ENCODE peak calls at places on chromosomes 12 and 14, in ten cellular contexts. One of them, this sample, is unnamed.

GRCh38 chr12:118061011-118061875 is at the start of gene WSB2:
- DNase-seq in NCI-H2029 treated with DMSO at 0.1 percent for 48 hours: no peak
- DNase-seq in ELF-1: peak; percentile 14
- DNase-seq in naive B cell: peak; percentile 53
- DNase-seq in Peyer's patch: peak; percentile 70
- DNase-seq in neural crest cell: peak; percentile 25
- DNase-seq in Calu3: peak; percentile 78
- DNase-seq in HT1080: no peak
- DNase-seq in psoas muscle: peak; percentile 83
- DNase-seq in progenitor cell of endocrine pancreas: peak; percentile 20
- DNase-seq in this sample: peak; percentile 52

GRCh38 chr14:56065621-56066295 is 52.5 kb upstream of the PELI2 start:
- DNase-seq in Peyer's patch: no peak
- DNase-seq in progenitor cell of endocrine pancreas: no peak
- DNase-seq in naive B cell: no peak
- DNase-seq in NCI-H2029 treated with DMSO at 0.1 percent for 48 hours: no peak
- DNase-seq in neural crest cell: no peak
- DNase-seq in ELF-1: no peak
- DNase-seq in Calu3: peak; percentile 5
- DNase-seq in HT1080: no peak
- DNase-seq in psoas muscle: no peak
- DNase-seq in this sample: no peak

GRCh38 chr12:104462931-104463339 is 6.2 kb downstream of the CHST11 start:
- DNase-seq in Peyer's patch: peak; percentile 57
- DNase-seq in neural crest cell: no peak
- DNase-seq in naive B cell: peak; percentile 71
- DNase-seq in NCI-H2029 treated with DMSO at 0.1 percent for 48 hours: no peak
- DNase-seq in progenitor cell of endocrine pancreas: no peak
- DNase-seq in HT1080: peak; percentile 30
- DNase-seq in ELF-1: no peak
- DNase-seq in psoas muscle: no peak
- DNase-seq in Calu3: no peak
- DNase-seq in this sample: no peak

GRCh38 chr14:41957459-41957858 is 350.8 kb downstream of the LRFN5 start:
- DNase-seq in Peyer's patch: no peak
- DNase-seq in Calu3: no peak
- DNase-seq in naive B cell: no peak
- DNase-seq in HT1080: no peak
- DNase-seq in NCI-H2029 treated with DMSO at 0.1 percent for 48 hours: no peak
- DNase-seq in ELF-1: no peak
- DNase-seq in progenitor cell of endocrine pancreas: no peak
- DNase-seq in neural crest cell: no peak
- DNase-seq in psoas muscle: no peak
- DNase-seq in this sample: no peak

GRCh38 chr12:132308311-132309161 is 20.9 kb downstream of the GALNT9 start:
- DNase-seq in Peyer's patch: no peak
- DNase-seq in NCI-H2029 treated with DMSO at 0.1 percent for 48 hours: no peak
- DNase-seq in naive B cell: no peak
- DNase-seq in psoas muscle: peak; percentile 12
- DNase-seq in Calu3: no peak
- DNase-seq in ELF-1: no peak
- DNase-seq in HT1080: no peak
- DNase-seq in neural crest cell: no peak
- DNase-seq in progenitor cell of endocrine pancreas: no peak
- DNase-seq in this sample: no peak

GRCh38 chr12:46221255-46222128 is 47.4 kb downstream of the SLC38A1 start:
- DNase-seq in ELF-1: no peak
- DNase-seq in neural crest cell: no peak
- DNase-seq in progenitor cell of endocrine pancreas: no peak
- DNase-seq in Peyer's patch: no peak
- DNase-seq in psoas muscle: no peak
- DNase-seq in naive B cell: no peak
- DNase-seq in Calu3: no peak
- DNase-seq in HT1080: no peak
- DNase-seq in NCI-H2029 treated with DMSO at 0.1 percent for 48 hours: no peak
- DNase-seq in this sample: no peak

GRCh38 chr14:101417434-101417833 is 143.9 kb upstream of the DIO3 start:
- DNase-seq in Peyer's patch: no peak
- DNase-seq in Calu3: no peak
- DNase-seq in NCI-H2029 treated with DMSO at 0.1 percent for 48 hours: no peak
- DNase-seq in ELF-1: no peak
- DNase-seq in neural crest cell: no peak
- DNase-seq in psoas muscle: no peak
- DNase-seq in progenitor cell of endocrine pancreas: no peak
- DNase-seq in HT1080: no peak
- DNase-seq in naive B cell: no peak
- DNase-seq in this sample: no peak

GRCh38 chr14:94476018-94476417 is at the start of gene SERPINA9:
- DNase-seq in ELF-1: no peak
- DNase-seq in progenitor cell of endocrine pancreas: no peak
- DNase-seq in NCI-H2029 treated with DMSO at 0.1 percent for 48 hours: no peak
- DNase-seq in Calu3: no peak
- DNase-seq in psoas muscle: no peak
- DNase-seq in Peyer's patch: no peak
- DNase-seq in HT1080: no peak
- DNase-seq in neural crest cell: no peak
- DNase-seq in naive B cell: no peak
- DNase-seq in this sample: no peak

GRCh38 chr12:23084236-23084995 is 459.4 kb downstream of the ETNK1 start:
- DNase-seq in Peyer's patch: no peak
- DNase-seq in Calu3: peak; percentile 62
- DNase-seq in NCI-H2029 treated with DMSO at 0.1 percent for 48 hours: peak; percentile 18
- DNase-seq in psoas muscle: no peak
- DNase-seq in naive B cell: no peak
- DNase-seq in HT1080: peak; percentile 94
- DNase-seq in ELF-1: no peak
- DNase-seq in progenitor cell of endocrine pancreas: no peak
- DNase-seq in neural crest cell: no peak
- DNase-seq in this sample: no peak

GRCh38 chr12:131386167-131386521 is 324.7 kb upstream of the SFSWAP start:
- DNase-seq in Peyer's patch: no peak
- DNase-seq in NCI-H2029 treated with DMSO at 0.1 percent for 48 hours: no peak
- DNase-seq in neural crest cell: no peak
- DNase-seq in HT1080: no peak
- DNase-seq in progenitor cell of endocrine pancreas: no peak
- DNase-seq in ELF-1: no peak
- DNase-seq in psoas muscle: no peak
- DNase-seq in Calu3: no peak
- DNase-seq in naive B cell: no peak
- DNase-seq in this sample: no peak

GRCh38 chr12:82329508-82329907 is 28.7 kb downstream of the CCDC59 start:
- DNase-seq in HT1080: no peak
- DNase-seq in NCI-H2029 treated with DMSO at 0.1 percent for 48 hours: peak; percentile 56
- DNase-seq in psoas muscle: no peak
- DNase-seq in Calu3: no peak
- DNase-seq in Peyer's patch: no peak
- DNase-seq in naive B cell: no peak
- DNase-seq in progenitor cell of endocrine pancreas: no peak
- DNase-seq in neural crest cell: no peak
- DNase-seq in ELF-1: no peak
- DNase-seq in this sample: no peak

GRCh38 chr12:93902736-93903562 is 225.8 kb downstream of the CRADD start:
- DNase-seq in psoas muscle: no peak
- DNase-seq in Calu3: peak; percentile 6
- DNase-seq in HT1080: no peak
- DNase-seq in Peyer's patch: no peak
- DNase-seq in neural crest cell: no peak
- DNase-seq in ELF-1: no peak
- DNase-seq in NCI-H2029 treated with DMSO at 0.1 percent for 48 hours: no peak
- DNase-seq in progenitor cell of endocrine pancreas: no peak
- DNase-seq in naive B cell: no peak
- DNase-seq in this sample: no peak

GRCh38 chr14:70116278-70116677 is 72.5 kb downstream of the SLC8A3 start:
- DNase-seq in NCI-H2029 treated with DMSO at 0.1 percent for 48 hours: no peak
- DNase-seq in psoas muscle: no peak
- DNase-seq in Calu3: no peak
- DNase-seq in ELF-1: no peak
- DNase-seq in naive B cell: no peak
- DNase-seq in neural crest cell: no peak
- DNase-seq in Peyer's patch: no peak
- DNase-seq in progenitor cell of endocrine pancreas: no peak
- DNase-seq in HT1080: no peak
- DNase-seq in this sample: no peak

GRCh38 chr12:51846911-51847829 is 1.3 kb downstream of the FIGNL2 start:
- DNase-seq in HT1080: no peak
- DNase-seq in psoas muscle: peak; percentile 55
- DNase-seq in Calu3: peak; percentile 22
- DNase-seq in neural crest cell: peak; percentile 59
- DNase-seq in NCI-H2029 treated with DMSO at 0.1 percent for 48 hours: no peak
- DNase-seq in ELF-1: peak; percentile 82
- DNase-seq in Peyer's patch: peak; percentile 65
- DNase-seq in progenitor cell of endocrine pancreas: peak; percentile 55
- DNase-seq in naive B cell: peak; percentile 43
- DNase-seq in this sample: peak; percentile 60

GRCh38 chr14:75968461-75968860 is 13.3 kb downstream of the TGFB3 start:
- DNase-seq in naive B cell: no peak
- DNase-seq in HT1080: no peak
- DNase-seq in Calu3: no peak
- DNase-seq in progenitor cell of endocrine pancreas: no peak
- DNase-seq in NCI-H2029 treated with DMSO at 0.1 percent for 48 hours: no peak
- DNase-seq in psoas muscle: no peak
- DNase-seq in ELF-1: no peak
- DNase-seq in neural crest cell: no peak
- DNase-seq in Peyer's patch: no peak
- DNase-seq in this sample: no peak

GRCh38 chr12:126385785-126386184 is 1320.5 kb downstream of the AACS start:
- DNase-seq in progenitor cell of endocrine pancreas: no peak
- DNase-seq in HT1080: peak; percentile 77
- DNase-seq in Peyer's patch: no peak
- DNase-seq in psoas muscle: no peak
- DNase-seq in NCI-H2029 treated with DMSO at 0.1 percent for 48 hours: no peak
- DNase-seq in Calu3: no peak
- DNase-seq in neural crest cell: no peak
- DNase-seq in ELF-1: no peak
- DNase-seq in naive B cell: no peak
- DNase-seq in this sample: no peak

GRCh38 chr14:58747181-58747580 is 109.4 kb downstream of the DACT1 start:
- DNase-seq in progenitor cell of endocrine pancreas: no peak
- DNase-seq in HT1080: peak; percentile 39
- DNase-seq in Peyer's patch: no peak
- DNase-seq in ELF-1: no peak
- DNase-seq in NCI-H2029 treated with DMSO at 0.1 percent for 48 hours: no peak
- DNase-seq in naive B cell: no peak
- DNase-seq in neural crest cell: no peak
- DNase-seq in psoas muscle: peak; percentile 20
- DNase-seq in Calu3: no peak
- DNase-seq in this sample: no peak

GRCh38 chr12:46386360-46386867 is 13.8 kb upstream of the SLC38A2 start:
- DNase-seq in HT1080: peak; percentile 90
- DNase-seq in neural crest cell: no peak
- DNase-seq in progenitor cell of endocrine pancreas: no peak
- DNase-seq in psoas muscle: no peak
- DNase-seq in naive B cell: no peak
- DNase-seq in NCI-H2029 treated with DMSO at 0.1 percent for 48 hours: no peak
- DNase-seq in Peyer's patch: no peak
- DNase-seq in Calu3: no peak
- DNase-seq in ELF-1: no peak
- DNase-seq in this sample: no peak

GRCh38 chr14:94523265-94523664 is 14.0 kb upstream of the SERPINA12 start:
- DNase-seq in HT1080: no peak
- DNase-seq in ELF-1: no peak
- DNase-seq in neural crest cell: no peak
- DNase-seq in NCI-H2029 treated with DMSO at 0.1 percent for 48 hours: no peak
- DNase-seq in naive B cell: no peak
- DNase-seq in Peyer's patch: no peak
- DNase-seq in progenitor cell of endocrine pancreas: no peak
- DNase-seq in Calu3: no peak
- DNase-seq in psoas muscle: no peak
- DNase-seq in this sample: no peak

GRCh38 chr12:66900616-66901015 is 221.7 kb upstream of the GRIP1 start:
- DNase-seq in naive B cell: no peak
- DNase-seq in Calu3: no peak
- DNase-seq in progenitor cell of endocrine pancreas: no peak
- DNase-seq in neural crest cell: no peak
- DNase-seq in NCI-H2029 treated with DMSO at 0.1 percent for 48 hours: peak; percentile 76
- DNase-seq in Peyer's patch: no peak
- DNase-seq in psoas muscle: no peak
- DNase-seq in ELF-1: no peak
- DNase-seq in HT1080: no peak
- DNase-seq in this sample: no peak

GRCh38 chr12:79676579-79676978 is 14.2 kb downstream of the PAWR start:
- DNase-seq in naive B cell: no peak
- DNase-seq in NCI-H2029 treated with DMSO at 0.1 percent for 48 hours: no peak
- DNase-seq in ELF-1: no peak
- DNase-seq in HT1080: no peak
- DNase-seq in progenitor cell of endocrine pancreas: no peak
- DNase-seq in psoas muscle: no peak
- DNase-seq in neural crest cell: no peak
- DNase-seq in Peyer's patch: no peak
- DNase-seq in Calu3: no peak
- DNase-seq in this sample: no peak

GRCh38 chr14:65210118-65210826 is 108.0 kb upstream of the MAX start:
- DNase-seq in naive B cell: peak; percentile 68
- DNase-seq in ELF-1: no peak
- DNase-seq in Calu3: no peak
- DNase-seq in HT1080: peak; percentile 95
- DNase-seq in neural crest cell: no peak
- DNase-seq in NCI-H2029 treated with DMSO at 0.1 percent for 48 hours: no peak
- DNase-seq in Peyer's patch: peak; percentile 29
- DNase-seq in progenitor cell of endocrine pancreas: no peak
- DNase-seq in psoas muscle: no peak
- DNase-seq in this sample: no peak

GRCh38 chr14:104678346-104678745 is 11.1 kb upstream of the INF2 start:
- DNase-seq in naive B cell: no peak
- DNase-seq in neural crest cell: peak; percentile 41
- DNase-seq in progenitor cell of endocrine pancreas: no peak
- DNase-seq in Peyer's patch: peak; percentile 22
- DNase-seq in Calu3: peak; percentile 35
- DNase-seq in HT1080: no peak
- DNase-seq in NCI-H2029 treated with DMSO at 0.1 percent for 48 hours: no peak
- DNase-seq in psoas muscle: no peak
- DNase-seq in ELF-1: peak; percentile 62
- DNase-seq in this sample: no peak

GRCh38 chr14:74976264-74977113 is 21.1 kb upstream of the PGF start:
- DNase-seq in neural crest cell: no peak
- DNase-seq in Peyer's patch: no peak
- DNase-seq in NCI-H2029 treated with DMSO at 0.1 percent for 48 hours: no peak
- DNase-seq in naive B cell: no peak
- DNase-seq in Calu3: no peak
- DNase-seq in HT1080: no peak
- DNase-seq in psoas muscle: no peak
- DNase-seq in ELF-1: no peak
- DNase-seq in progenitor cell of endocrine pancreas: no peak
- DNase-seq in this sample: no peak

GRCh38 chr12:42143401-42144173 is 1.1 kb downstream of the GXYLT1 start:
- DNase-seq in NCI-H2029 treated with DMSO at 0.1 percent for 48 hours: no peak
- DNase-seq in naive B cell: no peak
- DNase-seq in neural crest cell: no peak
- DNase-seq in Peyer's patch: no peak
- DNase-seq in Calu3: no peak
- DNase-seq in ELF-1: peak; percentile 11
- DNase-seq in progenitor cell of endocrine pancreas: no peak
- DNase-seq in psoas muscle: no peak
- DNase-seq in HT1080: peak; percentile 32
- DNase-seq in this sample: peak; percentile 39

GRCh38 chr12:98998697-98999299 is 353.7 kb downstream of the APAF1 start:
- DNase-seq in progenitor cell of endocrine pancreas: no peak
- DNase-seq in Calu3: no peak
- DNase-seq in neural crest cell: no peak
- DNase-seq in psoas muscle: no peak
- DNase-seq in HT1080: peak; percentile 26
- DNase-seq in Peyer's patch: no peak
- DNase-seq in naive B cell: no peak
- DNase-seq in NCI-H2029 treated with DMSO at 0.1 percent for 48 hours: peak; percentile 70
- DNase-seq in ELF-1: no peak
- DNase-seq in this sample: peak; percentile 80

GRCh38 chr12:82413994-82414393 is 55.7 kb downstream of the METTL25 start:
- DNase-seq in naive B cell: no peak
- DNase-seq in NCI-H2029 treated with DMSO at 0.1 percent for 48 hours: no peak
- DNase-seq in psoas muscle: no peak
- DNase-seq in ELF-1: no peak
- DNase-seq in HT1080: no peak
- DNase-seq in Peyer's patch: no peak
- DNase-seq in Calu3: no peak
- DNase-seq in progenitor cell of endocrine pancreas: no peak
- DNase-seq in neural crest cell: no peak
- DNase-seq in this sample: no peak

GRCh38 chr14:104448321-104448720 is 131.2 kb upstream of the C14orf180 start:
- DNase-seq in HT1080: no peak
- DNase-seq in NCI-H2029 treated with DMSO at 0.1 percent for 48 hours: no peak
- DNase-seq in Calu3: no peak
- DNase-seq in progenitor cell of endocrine pancreas: no peak
- DNase-seq in neural crest cell: no peak
- DNase-seq in ELF-1: no peak
- DNase-seq in Peyer's patch: no peak
- DNase-seq in naive B cell: no peak
- DNase-seq in psoas muscle: no peak
- DNase-seq in this sample: no peak